ENCODE peak calls at places on chromosomes 11 and 22, in four cellular contexts. One of them, this sample, is unnamed.

GRCh38 chr22:17633217-17633997 is 4.9 kb upstream of the ATP6V1E1 start:
- DNase-seq in IMR-90: peak
- DNase-seq in neuronal stem cell: no peak
- DNase-seq in mesenchymal stem cell: peak
- DNase-seq in this sample: no peak

GRCh38 chr11:93271596-93271995 is 58.9 kb upstream of the DEUP1 start:
- DNase-seq in IMR-90: no peak
- DNase-seq in neuronal stem cell: no peak
- DNase-seq in mesenchymal stem cell: no peak
- DNase-seq in this sample: no peak

GRCh38 chr11:130815074-130815802 is 101.0 kb downstream of the SNX19 start:
- DNase-seq in neuronal stem cell: no peak
- DNase-seq in mesenchymal stem cell: no peak
- DNase-seq in IMR-90: no peak
- DNase-seq in this sample: no peak

GRCh38 chr11:35567737-35568465 is 42.5 kb upstream of the PAMR1 start:
- DNase-seq in IMR-90: peak
- DNase-seq in neuronal stem cell: no peak
- DNase-seq in mesenchymal stem cell: peak
- DNase-seq in this sample: peak

GRCh38 chr11:75543808-75544207 is 18.1 kb upstream of the GDPD5 start:
- DNase-seq in neuronal stem cell: no peak
- DNase-seq in mesenchymal stem cell: no peak
- DNase-seq in IMR-90: no peak
- DNase-seq in this sample: no peak

GRCh38 chr11:10637629-10638028 is 55.9 kb downstream of the IRAG1 start:
- DNase-seq in mesenchymal stem cell: no peak
- DNase-seq in neuronal stem cell: no peak
- DNase-seq in IMR-90: no peak
- DNase-seq in this sample: no peak

GRCh38 chr11:12029738-12030363 is 21.4 kb upstream of the DKK3 start:
- DNase-seq in IMR-90: peak
- DNase-seq in mesenchymal stem cell: peak
- DNase-seq in neuronal stem cell: peak
- DNase-seq in this sample: no peak

GRCh38 chr11:64136767-64137166 is 29.1 kb downstream of the MACROD1 start:
- DNase-seq in mesenchymal stem cell: no peak
- DNase-seq in IMR-90: no peak
- DNase-seq in neuronal stem cell: no peak
- DNase-seq in this sample: no peak

GRCh38 chr11:11396290-11397042 is 43.4 kb upstream of the CSNK2A3 start:
- DNase-seq in neuronal stem cell: no peak
- DNase-seq in mesenchymal stem cell: peak
- DNase-seq in IMR-90: peak
- DNase-seq in this sample: no peak

GRCh38 chr11:33606762-33607161 is 93.9 kb downstream of the C11orf91 start:
- DNase-seq in neuronal stem cell: no peak
- DNase-seq in IMR-90: no peak
- DNase-seq in mesenchymal stem cell: no peak
- DNase-seq in this sample: no peak

GRCh38 chr22:43921361-43921760 is 2.2 kb upstream of the PNPLA3 start:
- DNase-seq in IMR-90: peak
- DNase-seq in mesenchymal stem cell: peak
- DNase-seq in neuronal stem cell: no peak
- DNase-seq in this sample: no peak

GRCh38 chr22:50083462-50084081 is 1.7 kb downstream of the MLC1 start:
- DNase-seq in neuronal stem cell: no peak
- DNase-seq in mesenchymal stem cell: no peak
- DNase-seq in IMR-90: no peak
- DNase-seq in this sample: no peak

GRCh38 chr11:71914617-71915189 is 13.7 kb downstream of the XNDC1N start:
- DNase-seq in neuronal stem cell: no peak
- DNase-seq in IMR-90: no peak
- DNase-seq in mesenchymal stem cell: no peak
- DNase-seq in this sample: no peak

GRCh38 chr11:134725211-134725610 is 313.2 kb upstream of the B3GAT1 start:
- DNase-seq in neuronal stem cell: no peak
- DNase-seq in mesenchymal stem cell: no peak
- DNase-seq in IMR-90: no peak
- DNase-seq in this sample: no peak

GRCh38 chr11:61183645-61184044 is 19.7 kb upstream of the PGA3 start:
- DNase-seq in mesenchymal stem cell: no peak
- DNase-seq in neuronal stem cell: no peak
- DNase-seq in IMR-90: no peak
- DNase-seq in this sample: no peak

GRCh38 chr11:74695705-74696280 is 35.4 kb downstream of the CHRDL2 start:
- DNase-seq in mesenchymal stem cell: no peak
- DNase-seq in neuronal stem cell: no peak
- DNase-seq in IMR-90: no peak
- DNase-seq in this sample: peak

GRCh38 chr11:114562166-114562916 is 2.7 kb upstream of the NXPE1 start:
- DNase-seq in mesenchymal stem cell: peak
- DNase-seq in IMR-90: peak
- DNase-seq in neuronal stem cell: no peak
- DNase-seq in this sample: no peak

GRCh38 chr11:17164361-17165246 is 43.2 kb downstream of the PIK3C2A start:
- DNase-seq in neuronal stem cell: no peak
- DNase-seq in IMR-90: peak
- DNase-seq in mesenchymal stem cell: peak
- DNase-seq in this sample: no peak

GRCh38 chr11:10385696-10386095 is 69.4 kb upstream of the AMPD3 start:
- DNase-seq in mesenchymal stem cell: no peak
- DNase-seq in neuronal stem cell: no peak
- DNase-seq in IMR-90: peak
- DNase-seq in this sample: no peak

GRCh38 chr11:1493650-1494244 is 7.2 kb upstream of the MOB2 start:
- DNase-seq in mesenchymal stem cell: no peak
- DNase-seq in IMR-90: no peak
- DNase-seq in neuronal stem cell: no peak
- DNase-seq in this sample: no peak

GRCh38 chr11:1488575-1489180 is 2.1 kb upstream of the MOB2 start:
- DNase-seq in neuronal stem cell: no peak
- DNase-seq in mesenchymal stem cell: no peak
- DNase-seq in IMR-90: no peak
- DNase-seq in this sample: no peak

GRCh38 chr11:1494650-1495049 is 8.1 kb upstream of the MOB2 start:
- DNase-seq in neuronal stem cell: no peak
- DNase-seq in mesenchymal stem cell: no peak
- DNase-seq in IMR-90: no peak
- DNase-seq in this sample: no peak

GRCh38 chr11:1490651-1491050 is 4.1 kb upstream of the MOB2 start:
- DNase-seq in mesenchymal stem cell: no peak
- DNase-seq in IMR-90: no peak
- DNase-seq in neuronal stem cell: no peak
- DNase-seq in this sample: no peak

GRCh38 chr11:1491379-1491778 is 4.8 kb upstream of the MOB2 start:
- DNase-seq in mesenchymal stem cell: no peak
- DNase-seq in IMR-90: no peak
- DNase-seq in neuronal stem cell: no peak
- DNase-seq in this sample: no peak
- H2BK15ac ChIP-seq in mesenchymal stem cell: no peak
- H2BK15ac ChIP-seq in IMR-90: no peak
- H2BK15ac ChIP-seq in neuronal stem cell: no peak
- H2BK15ac ChIP-seq in this sample: no peak

GRCh38 chr11:121282376-121282775 is 10.2 kb upstream of the SC5D start:
- DNase-seq in mesenchymal stem cell: no peak
- DNase-seq in IMR-90: no peak
- DNase-seq in neuronal stem cell: no peak
- DNase-seq in this sample: no peak
- H2AFZ ChIP-seq in mesenchymal stem cell: no peak
- H2AFZ ChIP-seq in IMR-90: no peak
- H2AFZ ChIP-seq in neuronal stem cell: no peak
- H2AFZ ChIP-seq in this sample: no peak

DNA sequence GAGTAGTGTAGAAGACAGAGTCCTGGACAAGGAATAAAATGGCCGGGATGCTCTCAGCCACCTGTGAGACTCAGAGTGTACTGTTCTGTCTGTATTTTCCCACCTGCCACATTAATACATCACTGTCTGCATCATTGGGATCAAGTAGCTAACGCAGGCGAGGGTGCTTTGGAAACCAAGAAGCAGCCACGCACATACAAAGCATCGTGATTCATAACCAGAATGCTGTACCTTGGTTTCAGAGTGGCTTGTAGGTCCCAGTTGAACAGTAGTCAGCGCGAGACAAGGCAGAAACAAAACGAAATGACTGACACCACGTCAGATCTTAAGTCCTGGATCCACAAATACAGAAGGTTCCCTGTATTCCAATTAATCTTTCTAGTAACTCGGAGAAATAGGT is 198.3 kb downstream of the GRIK4 start:
- DNase-seq in mesenchymal stem cell: no peak
- DNase-seq in neuronal stem cell: no peak
- DNase-seq in IMR-90: no peak
- DNase-seq in this sample: no peak
- H2BK15ac ChIP-seq in mesenchymal stem cell: no peak
- H2BK15ac ChIP-seq in neuronal stem cell: no peak
- H2BK15ac ChIP-seq in IMR-90: no peak
- H2BK15ac ChIP-seq in this sample: no peak

GRCh38 chr22:41446057-41446501 is 522 bp downstream of the TOB2 start:
- DNase-seq in neuronal stem cell: peak
- DNase-seq in mesenchymal stem cell: peak
- DNase-seq in IMR-90: no peak
- DNase-seq in this sample: no peak
- H2AFZ ChIP-seq in neuronal stem cell: peak
- H2AFZ ChIP-seq in mesenchymal stem cell: no peak
- H2AFZ ChIP-seq in IMR-90: peak
- H2AFZ ChIP-seq in this sample: no peak